ENCODE peak calls at places on chromosomes 13 and 19, in ten cellular contexts. C is choroid plexus epithelial cell, A is neuronal stem cell, B is pancreas, F is right atrium auricular region, Z is AG04450, G is GM23248, W is bronchial epithelial cell, K is HFF-Myc, V is Peyer's patch. L is an unnamed sample.

GRCh38 chr13:113126265-113127150 is 3.9 kb downstream of the F10 start:
- DNase-seq in C (no peak), A (no peak), B (no peak), F (no peak), Z (no peak), G (no peak), W (no peak), K (no peak), V (peak; percentile 17), L (no peak)

GRCh38 chr19:22052644-22053013 is 345 bp downstream of the ZNF257 start:
- DNase-seq in C (peak; percentile 5), A (no peak), B (peak; percentile 10), F (no peak), Z (no peak), G (peak; percentile 6), W (no peak), K (no peak), V (peak; percentile 44), L (no peak)

GRCh38 chr13:35793823-35794222 is 317.3 kb upstream of the MAB21L1 start:
- DNase-seq in C (no peak), A (no peak), B (no peak), F (no peak), Z (no peak), G (peak; percentile 19), W (no peak), K (no peak), V (no peak), L (no peak)

GRCh38 chr13:42040730-42041016 is 7.8 kb upstream of the DGKH start:
- DNase-seq in C (no peak), A (no peak), B (no peak), F (no peak), Z (no peak), G (no peak), W (no peak), K (no peak), V (no peak), L (no peak)

GRCh38 chr19:3844596-3844995 is 24.2 kb downstream of the ZFR2 start:
- DNase-seq in C (peak; percentile 78), A (no peak), B (no peak), F (no peak), Z (no peak), G (no peak), W (no peak), K (no peak), V (no peak), L (no peak)

GRCh38 chr13:48775804-48776203 is 122.1 kb downstream of the CYSLTR2 start:
- DNase-seq in C (peak; percentile 97), A (no peak), B (no peak), F (no peak), Z (peak; percentile 87), G (peak; percentile 96), W (peak; percentile 12), K (peak; percentile 92), V (no peak), L (peak; percentile 91)

GRCh38 chr13:46340631-46341111 is 46.4 kb downstream of the RUBCNL start:
- DNase-seq in C (no peak), A (no peak), B (no peak), F (no peak), Z (no peak), G (no peak), W (no peak), K (no peak), V (no peak), L (no peak)

GRCh38 chr19:4662020-4662695 is 8.0 kb downstream of the MYDGF start:
- DNase-seq in C (no peak), A (no peak), B (no peak), F (no peak), Z (no peak), G (no peak), W (no peak), K (no peak), V (no peak), L (no peak)

GRCh38 chr19:57903298-57904174 is 12.9 kb downstream of the ZNF417 start:
- DNase-seq in C (peak; percentile 67), A (no peak), B (no peak), F (no peak), Z (no peak), G (peak; percentile 76), W (peak; percentile 45), K (no peak), V (peak; percentile 61), L (no peak)

GRCh38 chr19:39223703-39224279 is 19.7 kb upstream of the SYCN start:
- DNase-seq in C (peak; percentile 62), A (peak; percentile 37), B (no peak), F (no peak), Z (no peak), G (peak; percentile 58), W (peak; percentile 18), K (no peak), V (no peak), L (peak; percentile 4)

GRCh38 chr19:16649734-16650133 is 10.2 kb downstream of the SMIM7 start:
- DNase-seq in C (no peak), A (no peak), B (no peak), F (peak; percentile 63), Z (no peak), G (peak; percentile 54), W (no peak), K (no peak), V (no peak), L (no peak)

GRCh38 chr13:99000137-99000536 is 22.3 kb upstream of the DOCK9 start:
- DNase-seq in C (no peak), A (no peak), B (no peak), F (no peak), Z (no peak), G (no peak), W (no peak), K (no peak), V (no peak), L (no peak)

GRCh38 chr19:28960586-28960985 is 252.4 kb downstream of the UQCRFS1 start:
- DNase-seq in C (no peak), A (no peak), B (no peak), F (no peak), Z (no peak), G (no peak), W (no peak), K (no peak), V (no peak), L (no peak)

GRCh38 chr19:30227661-30228112 is 144.5 kb upstream of the ZNF536 start:
- DNase-seq in C (peak; percentile 50), A (peak; percentile 84), B (peak; percentile 73), F (no peak), Z (no peak), G (peak; percentile 90), W (no peak), K (no peak), V (peak; percentile 62), L (peak; percentile 5)

GRCh38 chr19:30224689-30225606 is 147.2 kb upstream of the ZNF536 start:
- DNase-seq in C (no peak), A (no peak), B (no peak), F (no peak), Z (no peak), G (peak; percentile 61), W (no peak), K (no peak), V (no peak), L (no peak)

GRCh38 chr19:30227071-30227621 is 145.0 kb upstream of the ZNF536 start:
- DNase-seq in C (no peak), A (no peak), B (peak; percentile 19), F (no peak), Z (no peak), G (no peak), W (no peak), K (no peak), V (no peak), L (no peak)

GRCh38 chr19:30225615-30226463 is 146.3 kb upstream of the ZNF536 start:
- DNase-seq in C (no peak), A (no peak), B (no peak), F (no peak), Z (no peak), G (peak; percentile 45), W (no peak), K (no peak), V (no peak), L (no peak)

DNA sequence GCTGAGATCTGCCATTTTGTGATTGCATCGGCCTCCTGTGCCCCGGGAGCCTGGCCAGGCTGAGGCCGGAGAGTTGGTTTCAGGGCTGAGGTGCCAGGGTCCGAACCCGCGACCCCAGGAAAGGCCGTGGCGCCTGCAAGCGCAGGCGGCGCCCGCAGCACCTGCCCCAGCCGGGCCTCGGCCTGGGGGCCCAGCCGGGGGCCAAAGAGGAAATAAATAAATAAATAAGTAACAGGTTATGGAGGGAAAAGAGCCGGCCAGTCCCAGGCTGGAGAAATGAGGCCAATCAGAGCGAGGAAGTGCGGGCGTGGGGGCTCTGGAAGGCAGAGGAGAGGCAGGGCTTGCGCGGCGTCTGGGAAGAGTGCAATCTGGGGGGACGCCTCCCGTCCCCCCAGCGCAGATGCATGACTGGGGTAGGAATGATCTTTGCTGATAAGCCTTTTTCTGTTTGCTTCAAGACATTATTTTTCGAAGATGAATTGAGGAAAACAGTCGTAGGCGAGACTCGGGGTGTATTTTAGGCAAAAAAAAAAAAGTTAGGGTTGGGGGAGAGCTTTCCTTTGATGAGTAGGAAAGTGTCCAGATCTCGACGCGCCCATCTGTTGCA is 145.6 kb upstream of the ZNF536 start:
- DNase-seq in C (no peak), A (no peak), B (no peak), F (no peak), Z (no peak), G (peak; percentile 47), W (no peak), K (no peak), V (no peak), L (no peak)
- H3K4me3 ChIP-seq in C (no peak overlapping the region), A (peak overlapping the region; percentile 74), B (no peak overlapping the region), F (peak overlapping the region; percentile 50), Z (no peak overlapping the region), G (peak overlapping the region; percentile 76), W (no peak overlapping the region), K (no peak overlapping the region), V (peak overlapping the region; percentile 33), L (peak overlapping the region; percentile 47)

GRCh38 chr19:37992761-37993160 is 85.8 kb downstream of the SIPA1L3 start:
- DNase-seq in C (no peak), A (no peak), B (no peak), F (no peak), Z (no peak), G (no peak), W (no peak), K (no peak), V (no peak), L (no peak)
- H3K4me3 ChIP-seq in C (no peak overlapping the region), A (no peak overlapping the region), B (no peak overlapping the region), F (no peak overlapping the region), Z (no peak overlapping the region), G (no peak overlapping the region), W (no peak overlapping the region), K (no peak overlapping the region), V (no peak overlapping the region), L (no peak overlapping the region)

GRCh38 chr19:33394006-33394722 is 20.7 kb downstream of the CEBPG start:
- DNase-seq in C (peak; percentile 65), A (no peak), B (no peak), F (peak; percentile 91), Z (no peak), G (peak; percentile 95), W (peak; percentile 41), K (no peak), V (peak; percentile 70), L (no peak)
- H3K4me3 ChIP-seq in C (no peak overlapping the region), A (no peak overlapping the region), B (no peak overlapping the region), F (no peak overlapping the region), Z (no peak overlapping the region), G (peak overlapping the region; percentile 42), W (no peak overlapping the region), K (no peak overlapping the region), V (no peak overlapping the region), L (no peak overlapping the region)

DNA sequence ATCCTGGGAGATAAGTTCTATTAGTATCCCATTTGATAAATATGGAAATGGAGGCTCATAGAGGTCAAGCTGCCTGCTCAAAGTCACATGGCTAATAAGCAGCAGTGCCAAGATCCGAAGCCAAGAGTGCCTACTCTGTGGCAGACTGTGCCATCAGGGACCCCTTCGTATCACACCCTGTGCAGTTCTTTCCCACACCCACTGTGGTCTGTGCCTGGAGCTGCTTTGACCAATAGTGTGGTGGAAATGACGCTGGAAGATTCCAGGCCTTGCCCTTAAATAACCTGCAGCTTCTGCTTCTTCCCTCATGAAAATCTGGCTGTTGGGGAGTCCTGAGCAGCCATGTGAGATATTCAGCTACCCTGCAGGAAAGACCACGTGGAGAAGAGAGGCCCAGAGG is 10.1 kb downstream of the OPA3 start:
- DNase-seq in C (peak; percentile 53), A (no peak), B (no peak), F (no peak), Z (no peak), G (no peak), W (no peak), K (no peak), V (no peak), L (no peak)
- H3K4me3 ChIP-seq in C (no peak overlapping the region), A (no peak overlapping the region), B (no peak overlapping the region), F (no peak overlapping the region), Z (no peak overlapping the region), G (no peak overlapping the region), W (no peak overlapping the region), K (no peak overlapping the region), V (no peak overlapping the region), L (no peak overlapping the region)